ENCODE peak calls at places on chromosomes 1 and 21, in four cellular contexts. One of them, this sample, is unnamed.

GRCh38 chr1:54547601-54548388 is at the start of gene ACOT11:
- DNase-seq in lower leg skin: peak
- DNase-seq in breast epithelium: no peak
- DNase-seq in SK-N-MC: no peak
- DNase-seq in this sample: no peak

GRCh38 chr1:58816747-58817221 is 32.9 kb upstream of the JUN start:
- DNase-seq in lower leg skin: no peak
- DNase-seq in breast epithelium: no peak
- DNase-seq in SK-N-MC: no peak
- DNase-seq in this sample: no peak

GRCh38 chr1:174626031-174627020 is 178.6 kb downstream of the GPR52 start:
- DNase-seq in lower leg skin: no peak
- DNase-seq in breast epithelium: no peak
- DNase-seq in SK-N-MC: no peak
- DNase-seq in this sample: no peak

GRCh38 chr1:78483903-78484302 is 6.9 kb upstream of the PTGFR start:
- DNase-seq in lower leg skin: peak
- DNase-seq in breast epithelium: no peak
- DNase-seq in SK-N-MC: no peak
- DNase-seq in this sample: no peak

GRCh38 chr1:206895837-206896242 is 1.4 kb upstream of the IL24 start:
- DNase-seq in lower leg skin: no peak
- DNase-seq in breast epithelium: no peak
- DNase-seq in SK-N-MC: no peak
- DNase-seq in this sample: no peak

GRCh38 chr1:201861448-201861847 is 27.2 kb upstream of the SHISA4 start:
- DNase-seq in lower leg skin: no peak
- DNase-seq in breast epithelium: no peak
- DNase-seq in SK-N-MC: no peak
- DNase-seq in this sample: no peak

GRCh38 chr1:209926045-209926444 is 12.0 kb upstream of the SYT14 start:
- DNase-seq in lower leg skin: no peak
- DNase-seq in breast epithelium: no peak
- DNase-seq in SK-N-MC: peak
- DNase-seq in this sample: no peak

GRCh38 chr1:41072051-41072450 is 50.5 kb upstream of the SLFNL1 start:
- DNase-seq in lower leg skin: no peak
- DNase-seq in breast epithelium: no peak
- DNase-seq in SK-N-MC: no peak
- DNase-seq in this sample: no peak

GRCh38 chr1:230308039-230308438 is 118.1 kb downstream of the PGBD5 start:
- DNase-seq in lower leg skin: no peak
- DNase-seq in breast epithelium: peak
- DNase-seq in SK-N-MC: no peak
- DNase-seq in this sample: no peak

GRCh38 chr1:99407018-99407417 is 142.7 kb downstream of the PLPPR4 start:
- DNase-seq in lower leg skin: no peak
- DNase-seq in breast epithelium: no peak
- DNase-seq in SK-N-MC: no peak
- DNase-seq in this sample: no peak

GRCh38 chr1:214416417-214417212 is 134.8 kb downstream of the PTPN14 start:
- DNase-seq in lower leg skin: no peak
- DNase-seq in breast epithelium: no peak
- DNase-seq in SK-N-MC: no peak
- DNase-seq in this sample: no peak

GRCh38 chr1:220791287-220791686 is 4.6 kb downstream of the MTARC1 start:
- DNase-seq in lower leg skin: no peak
- DNase-seq in breast epithelium: no peak
- DNase-seq in SK-N-MC: no peak
- DNase-seq in this sample: no peak

GRCh38 chr1:42312576-42313212 is 22.3 kb downstream of the FOXJ3 start:
- DNase-seq in lower leg skin: no peak
- DNase-seq in breast epithelium: no peak
- DNase-seq in SK-N-MC: no peak
- DNase-seq in this sample: no peak

GRCh38 chr1:154808909-154809262 is 61.2 kb downstream of the KCNN3 start:
- DNase-seq in lower leg skin: no peak
- DNase-seq in breast epithelium: no peak
- DNase-seq in SK-N-MC: no peak
- DNase-seq in this sample: no peak

GRCh38 chr1:30226648-30227047 is 496.7 kb downstream of the MATN1 start:
- DNase-seq in lower leg skin: no peak
- DNase-seq in breast epithelium: no peak
- DNase-seq in SK-N-MC: no peak
- DNase-seq in this sample: no peak

GRCh38 chr1:235160395-235160964 is 570 bp downstream of the RBM34 start:
- DNase-seq in lower leg skin: no peak
- DNase-seq in breast epithelium: no peak
- DNase-seq in SK-N-MC: no peak
- DNase-seq in this sample: no peak

GRCh38 chr21:32782698-32783097 is 11.1 kb upstream of the PAXBP1 start:
- DNase-seq in lower leg skin: no peak
- DNase-seq in breast epithelium: no peak
- DNase-seq in SK-N-MC: no peak
- DNase-seq in this sample: no peak

GRCh38 chr1:164101802-164102201 is 457.2 kb upstream of the PBX1 start:
- DNase-seq in lower leg skin: no peak
- DNase-seq in breast epithelium: no peak
- DNase-seq in SK-N-MC: no peak
- DNase-seq in this sample: peak

GRCh38 chr1:44549491-44549890 is 124.8 kb downstream of the TMEM53 start:
- DNase-seq in lower leg skin: no peak
- DNase-seq in breast epithelium: no peak
- DNase-seq in SK-N-MC: no peak
- DNase-seq in this sample: no peak

GRCh38 chr1:115651391-115651790 is 9.6 kb downstream of the VANGL1 start:
- DNase-seq in lower leg skin: no peak
- DNase-seq in breast epithelium: no peak
- DNase-seq in SK-N-MC: no peak
- DNase-seq in this sample: no peak

GRCh38 chr1:65431111-65431705 is 10.7 kb downstream of the LEPR start:
- DNase-seq in lower leg skin: no peak
- DNase-seq in breast epithelium: no peak
- DNase-seq in SK-N-MC: peak
- DNase-seq in this sample: no peak

GRCh38 chr1:192476802-192477298 is 98.7 kb upstream of the RGS1 start:
- DNase-seq in lower leg skin: no peak
- DNase-seq in breast epithelium: no peak
- DNase-seq in SK-N-MC: no peak
- DNase-seq in this sample: no peak

GRCh38 chr1:115089443-115090340 is at the start of gene TSPAN2:
- DNase-seq in lower leg skin: peak
- DNase-seq in breast epithelium: peak
- DNase-seq in SK-N-MC: no peak
- DNase-seq in this sample: peak

GRCh38 chr1:64975740-64976139 is 9.4 kb upstream of the JAK1 start:
- DNase-seq in lower leg skin: no peak
- DNase-seq in breast epithelium: no peak
- DNase-seq in SK-N-MC: no peak
- DNase-seq in this sample: no peak

GRCh38 chr1:3611170-3612019 is at the start of gene MEGF6:
- DNase-seq in lower leg skin: peak
- DNase-seq in breast epithelium: peak
- DNase-seq in SK-N-MC: peak
- DNase-seq in this sample: no peak

GRCh38 chr1:155079487-155080249 is 1.0 kb downstream of the EFNA3 start:
- DNase-seq in lower leg skin: no peak
- DNase-seq in breast epithelium: no peak
- DNase-seq in SK-N-MC: no peak
- DNase-seq in this sample: no peak

GRCh38 chr21:16423921-16424320 is 694.1 kb downstream of the USP25 start:
- DNase-seq in lower leg skin: no peak
- DNase-seq in breast epithelium: no peak
- DNase-seq in SK-N-MC: no peak
- DNase-seq in this sample: no peak

GRCh38 chr1:149936992-149937705 is 470 bp upstream of the MTMR11 start:
- DNase-seq in lower leg skin: no peak
- DNase-seq in breast epithelium: no peak
- DNase-seq in SK-N-MC: no peak
- DNase-seq in this sample: no peak

GRCh38 chr1:18536356-18536755 is 55.6 kb downstream of the KLHDC7A start:
- DNase-seq in lower leg skin: peak
- DNase-seq in breast epithelium: no peak
- DNase-seq in SK-N-MC: no peak
- DNase-seq in this sample: no peak

GRCh38 chr1:24308365-24309015 is 10.7 kb upstream of the GRHL3 start:
- DNase-seq in lower leg skin: peak
- DNase-seq in breast epithelium: no peak
- DNase-seq in SK-N-MC: no peak
- DNase-seq in this sample: no peak
- H3K4me3 ChIP-seq in lower leg skin: no peak
- H3K4me3 ChIP-seq in breast epithelium: no peak
- H3K4me3 ChIP-seq in SK-N-MC: no peak
- H3K4me3 ChIP-seq in this sample: no peak

DNA sequence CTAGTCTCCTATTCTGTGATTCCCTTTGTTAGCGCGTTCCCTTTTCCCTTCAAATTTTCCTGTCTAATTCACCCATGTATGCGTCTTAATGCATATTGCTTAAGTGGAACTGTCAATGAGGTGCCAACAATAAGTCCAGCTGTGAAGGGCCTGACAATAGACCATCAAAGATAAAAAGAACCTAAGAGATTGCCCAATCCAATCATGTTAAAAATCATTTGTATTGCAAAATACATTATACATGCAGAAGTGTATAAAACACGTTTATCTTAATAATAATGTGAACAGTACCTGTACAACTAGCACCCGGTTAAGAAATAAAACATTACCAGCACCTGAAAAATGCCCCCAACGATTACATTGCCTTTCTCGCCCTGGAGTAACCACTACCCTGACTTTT is 743 bp upstream of the SPATA6 start:
- DNase-seq in lower leg skin: no peak
- DNase-seq in breast epithelium: no peak
- DNase-seq in SK-N-MC: no peak
- DNase-seq in this sample: no peak
- H3K4me3 ChIP-seq in lower leg skin: peak
- H3K4me3 ChIP-seq in breast epithelium: peak
- H3K4me3 ChIP-seq in SK-N-MC: peak
- H3K4me3 ChIP-seq in this sample: peak

DNA sequence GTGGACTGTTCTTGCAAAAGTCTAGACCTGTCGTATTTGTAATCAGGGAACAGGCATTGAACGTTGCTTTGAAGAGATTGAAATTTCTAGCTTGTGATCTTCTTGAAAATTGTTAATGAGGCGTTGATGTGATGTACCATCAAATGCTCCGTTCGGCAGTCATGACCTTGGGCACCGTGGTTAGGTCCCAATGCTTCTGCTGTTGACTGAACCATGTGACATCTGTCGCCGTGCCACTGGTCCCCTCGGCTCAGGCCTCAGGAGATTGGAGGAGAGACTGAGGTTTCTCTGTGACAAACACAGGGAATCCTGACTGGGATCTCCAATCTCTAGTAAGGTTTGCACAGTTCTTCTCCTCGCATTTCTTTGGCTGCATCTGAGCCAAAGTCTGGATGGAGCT is 18.1 kb upstream of the KCNAB2 start:
- DNase-seq in lower leg skin: no peak
- DNase-seq in breast epithelium: no peak
- DNase-seq in SK-N-MC: no peak
- DNase-seq in this sample: no peak
- H3K4me3 ChIP-seq in lower leg skin: no peak
- H3K4me3 ChIP-seq in breast epithelium: no peak
- H3K4me3 ChIP-seq in SK-N-MC: no peak
- H3K4me3 ChIP-seq in this sample: peak

DNA sequence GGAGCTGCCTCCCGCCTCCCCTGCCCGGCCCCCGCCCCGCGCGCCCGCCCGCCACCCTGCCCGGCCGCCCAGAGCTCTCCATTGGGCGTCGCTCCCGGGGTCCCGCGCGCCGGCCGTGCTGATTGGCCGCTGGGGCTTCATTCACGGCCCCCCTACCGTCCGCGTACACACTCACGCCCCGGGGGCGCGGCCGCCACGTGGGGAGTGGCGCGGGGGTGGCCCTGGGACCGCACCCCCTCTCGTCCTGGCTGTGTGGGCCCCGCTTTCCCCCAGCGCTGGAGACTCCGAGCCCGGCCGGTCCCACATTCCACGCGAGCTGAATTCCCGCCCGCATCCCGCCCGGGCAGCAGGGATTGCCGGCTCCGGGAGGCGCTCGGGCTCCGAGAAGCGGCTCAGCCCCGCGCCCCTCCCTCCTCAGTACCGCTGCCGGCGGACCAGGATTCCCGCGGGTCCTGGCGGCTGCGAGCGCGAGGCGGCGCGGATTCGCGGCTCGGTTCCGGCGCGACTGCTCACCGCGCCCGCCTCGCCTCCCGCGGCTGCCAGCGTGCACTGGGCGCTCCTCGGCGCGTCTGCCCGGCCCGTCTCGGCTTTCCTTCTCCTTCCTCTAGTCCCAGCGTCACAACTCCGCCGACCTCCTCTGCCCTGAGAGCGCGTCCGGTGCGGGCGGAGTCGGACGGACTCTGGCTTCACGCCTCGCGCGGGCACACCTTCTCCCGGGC is 450 bp upstream of the POU3F1 start:
- DNase-seq in lower leg skin: peak
- DNase-seq in breast epithelium: peak
- DNase-seq in SK-N-MC: no peak
- DNase-seq in this sample: peak
- H3K4me3 ChIP-seq in lower leg skin: peak
- H3K4me3 ChIP-seq in breast epithelium: peak
- H3K4me3 ChIP-seq in SK-N-MC: peak
- H3K4me3 ChIP-seq in this sample: peak

GRCh38 chr1:156677616-156678596 is 699 bp upstream of the NES start:
- DNase-seq in lower leg skin: peak
- DNase-seq in breast epithelium: no peak
- DNase-seq in SK-N-MC: peak
- DNase-seq in this sample: no peak
- H3K4me3 ChIP-seq in lower leg skin: no peak
- H3K4me3 ChIP-seq in breast epithelium: peak
- H3K4me3 ChIP-seq in SK-N-MC: no peak
- H3K4me3 ChIP-seq in this sample: peak

GRCh38 chr1:228084797-228085196 is 2.3 kb downstream of the ARF1 start:
- DNase-seq in lower leg skin: no peak
- DNase-seq in breast epithelium: no peak
- DNase-seq in SK-N-MC: no peak
- DNase-seq in this sample: no peak
- H3K4me3 ChIP-seq in lower leg skin: no peak
- H3K4me3 ChIP-seq in breast epithelium: peak
- H3K4me3 ChIP-seq in SK-N-MC: peak
- H3K4me3 ChIP-seq in this sample: peak

DNA sequence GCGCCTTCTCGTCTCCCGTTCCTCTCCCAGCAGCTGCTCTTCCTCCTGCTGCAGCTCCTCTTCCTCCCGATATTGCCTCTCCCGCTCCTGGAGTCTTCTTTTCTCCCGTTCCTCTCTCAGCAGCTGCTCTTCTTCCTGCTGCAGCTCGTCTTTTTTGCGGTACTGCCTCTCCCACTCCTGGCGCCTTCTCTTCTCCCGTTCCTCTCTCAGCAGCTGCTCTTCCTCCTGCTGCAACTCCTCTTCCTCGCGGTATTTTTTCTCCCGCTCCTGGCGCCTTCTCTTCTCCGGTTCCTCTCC is 5.3 kb downstream of the TCHH start:
- DNase-seq in lower leg skin: no peak
- DNase-seq in breast epithelium: no peak
- DNase-seq in SK-N-MC: no peak
- DNase-seq in this sample: no peak
- H3K4me3 ChIP-seq in lower leg skin: peak
- H3K4me3 ChIP-seq in breast epithelium: peak
- H3K4me3 ChIP-seq in SK-N-MC: peak
- H3K4me3 ChIP-seq in this sample: peak

GRCh38 chr1:21342961-21343838 is 52.9 kb upstream of the ECE1 start:
- DNase-seq in lower leg skin: peak
- DNase-seq in breast epithelium: no peak
- DNase-seq in SK-N-MC: no peak
- DNase-seq in this sample: no peak
- H3K4me3 ChIP-seq in lower leg skin: no peak
- H3K4me3 ChIP-seq in breast epithelium: peak
- H3K4me3 ChIP-seq in SK-N-MC: no peak
- H3K4me3 ChIP-seq in this sample: peak

GRCh38 chr1:119966681-119967080 is 70.4 kb upstream of the ADAM30 start:
- DNase-seq in lower leg skin: no peak
- DNase-seq in breast epithelium: no peak
- DNase-seq in SK-N-MC: no peak
- DNase-seq in this sample: no peak
- H3K4me3 ChIP-seq in lower leg skin: no peak
- H3K4me3 ChIP-seq in breast epithelium: no peak
- H3K4me3 ChIP-seq in SK-N-MC: no peak
- H3K4me3 ChIP-seq in this sample: no peak